ENCODE peak calls at places on chromosomes 12 and 14, in seven cellular contexts. One of them, this sample, is unnamed.

GRCh38 chr14:52902971-52903385 is 47.9 kb downstream of the FERMT2 start:
- DNase-seq in neuronal stem cell: no peak
- DNase-seq in H1: no peak
- DNase-seq in mesendoderm: peak; percentile 45
- DNase-seq in IMR-90: peak; percentile 57
- DNase-seq in mesenchymal stem cell: peak; percentile 69
- DNase-seq in H9: no peak
- DNase-seq in this sample: peak; percentile 33

GRCh38 chr12:39365364-39366001 is 77.4 kb downstream of the KIF21A start:
- DNase-seq in IMR-90: no peak
- DNase-seq in neuronal stem cell: no peak
- DNase-seq in H1: no peak
- DNase-seq in mesenchymal stem cell: no peak
- DNase-seq in H9: no peak
- DNase-seq in mesendoderm: no peak
- DNase-seq in this sample: no peak

GRCh38 chr14:105880616-105881015 is 354.2 kb downstream of the TMEM121 start:
- DNase-seq in H9: no peak
- DNase-seq in mesenchymal stem cell: no peak
- DNase-seq in mesendoderm: no peak
- DNase-seq in IMR-90: no peak
- DNase-seq in H1: no peak
- DNase-seq in neuronal stem cell: no peak
- DNase-seq in this sample: no peak

GRCh38 chr12:55830601-55831406 is 1.4 kb upstream of the DNAJC14 start:
- DNase-seq in mesendoderm: peak; percentile 74
- DNase-seq in neuronal stem cell: peak; percentile 82
- DNase-seq in IMR-90: peak; percentile 56
- DNase-seq in H9: peak; percentile 81
- DNase-seq in H1: no peak
- DNase-seq in mesenchymal stem cell: peak; percentile 77
- DNase-seq in this sample: no peak

GRCh38 chr12:63911336-63911735 is 66.8 kb downstream of the SRGAP1 start:
- DNase-seq in H1: no peak
- DNase-seq in mesenchymal stem cell: no peak
- DNase-seq in mesendoderm: peak; percentile 12
- DNase-seq in neuronal stem cell: no peak
- DNase-seq in H9: no peak
- DNase-seq in IMR-90: no peak
- DNase-seq in this sample: no peak

GRCh38 chr12:121392325-121392716 is 7.6 kb upstream of the RNF34 start:
- DNase-seq in neuronal stem cell: no peak
- DNase-seq in H1: no peak
- DNase-seq in mesendoderm: no peak
- DNase-seq in mesenchymal stem cell: no peak
- DNase-seq in IMR-90: no peak
- DNase-seq in H9: no peak
- DNase-seq in this sample: no peak

GRCh38 chr12:130198026-130198662 is 35.9 kb downstream of the FZD10 start:
- DNase-seq in mesenchymal stem cell: no peak
- DNase-seq in H9: no peak
- DNase-seq in IMR-90: no peak
- DNase-seq in mesendoderm: no peak
- DNase-seq in neuronal stem cell: no peak
- DNase-seq in H1: no peak
- DNase-seq in this sample: no peak

GRCh38 chr14:59754256-59754655 is 116.3 kb downstream of the RTN1 start:
- DNase-seq in H1: no peak
- DNase-seq in H9: no peak
- DNase-seq in mesenchymal stem cell: no peak
- DNase-seq in neuronal stem cell: no peak
- DNase-seq in mesendoderm: peak; percentile 22
- DNase-seq in IMR-90: peak; percentile 1
- DNase-seq in this sample: no peak

GRCh38 chr14:72383869-72384268 is 451.6 kb downstream of the RGS6 start:
- DNase-seq in neuronal stem cell: no peak
- DNase-seq in mesendoderm: no peak
- DNase-seq in H9: no peak
- DNase-seq in mesenchymal stem cell: no peak
- DNase-seq in H1: no peak
- DNase-seq in IMR-90: no peak
- DNase-seq in this sample: no peak

GRCh38 chr12:68641138-68641537 is 30.4 kb downstream of the RAP1B start:
- DNase-seq in H1: no peak
- DNase-seq in mesendoderm: no peak
- DNase-seq in H9: no peak
- DNase-seq in neuronal stem cell: no peak
- DNase-seq in IMR-90: no peak
- DNase-seq in mesenchymal stem cell: no peak
- DNase-seq in this sample: no peak

GRCh38 chr12:109879332-109880048 is 851 bp downstream of the GLTP start:
- DNase-seq in mesendoderm: peak; percentile 37
- DNase-seq in IMR-90: no peak
- DNase-seq in H9: no peak
- DNase-seq in neuronal stem cell: no peak
- DNase-seq in H1: no peak
- DNase-seq in mesenchymal stem cell: peak; percentile 48
- DNase-seq in this sample: peak; percentile 30

GRCh38 chr12:101172316-101172715 is 37.7 kb downstream of the SLC5A8 start:
- DNase-seq in mesenchymal stem cell: no peak
- DNase-seq in IMR-90: peak; percentile 10
- DNase-seq in mesendoderm: peak; percentile 93
- DNase-seq in neuronal stem cell: peak; percentile 4
- DNase-seq in H9: peak; percentile 86
- DNase-seq in H1: peak; percentile 47
- DNase-seq in this sample: peak; percentile 41

GRCh38 chr14:61335876-61336275 is 14.5 kb downstream of the PRKCH start:
- DNase-seq in H9: no peak
- DNase-seq in mesendoderm: no peak
- DNase-seq in neuronal stem cell: no peak
- DNase-seq in mesenchymal stem cell: no peak
- DNase-seq in H1: no peak
- DNase-seq in IMR-90: no peak
- DNase-seq in this sample: no peak

GRCh38 chr12:49367381-49368239 is at the start of gene SPATS2:
- DNase-seq in mesenchymal stem cell: peak; percentile 67
- DNase-seq in neuronal stem cell: no peak
- DNase-seq in H1: no peak
- DNase-seq in mesendoderm: peak; percentile 98
- DNase-seq in IMR-90: no peak
- DNase-seq in H9: peak; percentile 99
- DNase-seq in this sample: no peak

GRCh38 chr12:112868459-112869041 is 38.2 kb upstream of the OAS1 start:
- DNase-seq in H9: peak; percentile 66
- DNase-seq in mesendoderm: peak; percentile 63
- DNase-seq in neuronal stem cell: peak; percentile 15
- DNase-seq in H1: no peak
- DNase-seq in IMR-90: no peak
- DNase-seq in mesenchymal stem cell: no peak
- DNase-seq in this sample: peak; percentile 57
- H3K23ac ChIP-seq in H9: no peak overlapping the region
- H3K23ac ChIP-seq in mesendoderm: no peak overlapping the region
- H3K23ac ChIP-seq in neuronal stem cell: no peak overlapping the region
- H3K23ac ChIP-seq in H1: no peak overlapping the region
- H3K23ac ChIP-seq in IMR-90: no peak overlapping the region
- H3K23ac ChIP-seq in mesenchymal stem cell: no peak overlapping the region
- H3K23ac ChIP-seq in this sample: no peak overlapping the region

DNA sequence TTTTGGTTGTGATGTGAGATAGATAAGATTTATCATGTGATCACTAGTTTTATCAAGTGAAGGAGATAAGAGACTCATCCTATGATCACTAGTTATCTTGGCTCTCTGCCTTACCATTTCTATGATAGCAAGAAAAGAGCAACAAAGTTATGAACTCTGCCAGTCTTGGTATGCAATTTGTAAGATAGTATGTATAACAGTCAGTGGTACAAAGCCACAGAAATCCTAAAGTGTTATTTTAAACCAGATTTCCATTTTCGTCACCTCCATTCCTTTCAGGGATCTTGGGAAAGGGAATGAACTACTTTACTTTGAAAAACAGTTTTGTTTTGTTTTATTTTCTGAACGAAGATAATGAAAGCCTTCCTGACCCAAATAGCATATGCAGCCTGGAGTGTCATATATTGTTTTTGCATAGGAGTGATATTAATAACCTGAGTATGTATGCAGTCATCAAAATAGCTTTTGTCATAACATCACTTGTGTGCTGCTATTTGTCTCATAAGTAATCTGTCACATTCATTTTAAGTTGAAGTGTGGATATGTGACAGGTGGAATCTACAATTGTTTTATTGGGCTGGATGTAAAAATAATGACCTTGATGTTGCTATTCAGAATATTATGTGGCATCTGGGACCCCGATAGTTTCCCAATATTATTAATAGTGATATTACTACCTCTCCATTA is 35.0 kb downstream of the FLRT2 start:
- DNase-seq in mesendoderm: no peak
- DNase-seq in neuronal stem cell: no peak
- DNase-seq in H1: no peak
- DNase-seq in H9: no peak
- DNase-seq in IMR-90: peak; percentile 41
- DNase-seq in mesenchymal stem cell: no peak
- DNase-seq in this sample: no peak
- H3K27ac ChIP-seq in mesendoderm: no peak overlapping the region
- H3K27ac ChIP-seq in neuronal stem cell: no peak overlapping the region
- H3K27ac ChIP-seq in H1: no peak overlapping the region
- H3K27ac ChIP-seq in H9: no peak overlapping the region
- H3K27ac ChIP-seq in IMR-90: no peak overlapping the region
- H3K27ac ChIP-seq in mesenchymal stem cell: no peak overlapping the region
- H3K27ac ChIP-seq in this sample: no peak overlapping the region

DNA sequence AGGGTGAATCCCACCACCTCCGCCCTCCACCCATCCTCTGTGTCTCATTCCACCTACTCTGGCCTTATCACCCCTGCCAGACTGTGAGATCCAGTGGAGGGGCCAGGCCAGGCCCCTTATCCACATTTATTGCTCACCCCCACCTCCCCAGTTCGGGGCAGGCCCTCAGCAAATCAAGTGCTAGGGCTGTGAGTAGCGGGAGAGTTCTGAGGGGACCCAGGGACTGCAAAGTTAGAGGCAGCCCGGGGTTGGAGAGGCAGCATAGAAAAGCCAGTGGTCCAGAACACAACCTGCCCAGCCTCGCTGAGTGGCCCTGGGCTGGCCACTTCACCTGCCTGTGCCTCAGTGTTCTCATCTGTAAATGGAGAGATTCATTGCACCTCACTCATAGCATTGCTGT is 27.2 kb upstream of the ACTN1 start:
- DNase-seq in mesenchymal stem cell: no peak
- DNase-seq in H9: no peak
- DNase-seq in neuronal stem cell: no peak
- DNase-seq in mesendoderm: no peak
- DNase-seq in H1: no peak
- DNase-seq in IMR-90: no peak
- DNase-seq in this sample: no peak
- H3K4ac ChIP-seq in mesenchymal stem cell: no peak overlapping the region
- H3K4ac ChIP-seq in H9: no peak overlapping the region
- H3K4ac ChIP-seq in neuronal stem cell: no peak overlapping the region
- H3K4ac ChIP-seq in mesendoderm: no peak overlapping the region
- H3K4ac ChIP-seq in H1: no peak overlapping the region
- H3K4ac ChIP-seq in IMR-90: peak overlapping the region; percentile 85
- H3K4ac ChIP-seq in this sample: no peak overlapping the region

GRCh38 chr12:104748790-104749189 is 209.3 kb downstream of the SLC41A2 start:
- DNase-seq in H9: peak; percentile 12
- DNase-seq in mesenchymal stem cell: peak; percentile 73
- DNase-seq in mesendoderm: no peak
- DNase-seq in H1: no peak
- DNase-seq in IMR-90: peak; percentile 60
- DNase-seq in neuronal stem cell: no peak
- DNase-seq in this sample: peak; percentile 71

GRCh38 chr12:104751024-104751570 is 207.0 kb downstream of the SLC41A2 start:
- DNase-seq in IMR-90: no peak
- DNase-seq in H1: no peak
- DNase-seq in H9: peak; percentile 27
- DNase-seq in mesendoderm: no peak
- DNase-seq in mesenchymal stem cell: no peak
- DNase-seq in neuronal stem cell: no peak
- DNase-seq in this sample: no peak

GRCh38 chr12:104751594-104751993 is 206.5 kb downstream of the SLC41A2 start:
- DNase-seq in mesenchymal stem cell: no peak
- DNase-seq in H9: peak; percentile 5
- DNase-seq in mesendoderm: no peak
- DNase-seq in neuronal stem cell: no peak
- DNase-seq in H1: no peak
- DNase-seq in IMR-90: no peak
- DNase-seq in this sample: no peak

GRCh38 chr12:104749555-104749954 is 208.5 kb downstream of the SLC41A2 start:
- DNase-seq in mesendoderm: no peak
- DNase-seq in mesenchymal stem cell: peak; percentile 14
- DNase-seq in neuronal stem cell: no peak
- DNase-seq in H1: no peak
- DNase-seq in H9: peak; percentile 17
- DNase-seq in IMR-90: no peak
- DNase-seq in this sample: peak; percentile 45

DNA sequence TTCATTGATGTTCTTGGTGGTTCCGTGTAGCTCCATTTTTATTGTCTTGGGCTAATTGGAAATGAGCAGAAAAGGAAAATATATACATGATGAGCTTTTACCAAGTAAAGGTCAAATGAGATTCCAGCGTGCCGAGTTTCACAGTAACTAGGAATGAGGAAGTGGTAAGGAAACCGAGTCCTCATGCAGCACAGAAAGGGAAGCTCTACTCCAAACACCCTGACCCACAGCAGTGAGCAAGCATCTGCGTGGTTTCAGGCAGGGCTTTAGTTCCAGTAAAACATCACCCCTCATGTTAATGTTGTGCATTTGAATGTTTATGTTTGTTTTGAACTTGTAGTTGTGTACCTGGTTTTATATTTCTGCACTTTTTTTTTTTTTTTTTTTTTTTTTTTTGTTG is 208.0 kb downstream of the SLC41A2 start:
- DNase-seq in H1: no peak
- DNase-seq in mesenchymal stem cell: peak; percentile 87
- DNase-seq in H9: peak; percentile 8
- DNase-seq in IMR-90: peak; percentile 75
- DNase-seq in neuronal stem cell: no peak
- DNase-seq in mesendoderm: no peak
- DNase-seq in this sample: peak; percentile 73
- H3K23ac ChIP-seq in H1: no peak overlapping the region
- H3K23ac ChIP-seq in mesenchymal stem cell: no peak overlapping the region
- H3K23ac ChIP-seq in H9: no peak overlapping the region
- H3K23ac ChIP-seq in IMR-90: no peak overlapping the region
- H3K23ac ChIP-seq in neuronal stem cell: no peak overlapping the region
- H3K23ac ChIP-seq in mesendoderm: no peak overlapping the region
- H3K23ac ChIP-seq in this sample: no peak overlapping the region

DNA sequence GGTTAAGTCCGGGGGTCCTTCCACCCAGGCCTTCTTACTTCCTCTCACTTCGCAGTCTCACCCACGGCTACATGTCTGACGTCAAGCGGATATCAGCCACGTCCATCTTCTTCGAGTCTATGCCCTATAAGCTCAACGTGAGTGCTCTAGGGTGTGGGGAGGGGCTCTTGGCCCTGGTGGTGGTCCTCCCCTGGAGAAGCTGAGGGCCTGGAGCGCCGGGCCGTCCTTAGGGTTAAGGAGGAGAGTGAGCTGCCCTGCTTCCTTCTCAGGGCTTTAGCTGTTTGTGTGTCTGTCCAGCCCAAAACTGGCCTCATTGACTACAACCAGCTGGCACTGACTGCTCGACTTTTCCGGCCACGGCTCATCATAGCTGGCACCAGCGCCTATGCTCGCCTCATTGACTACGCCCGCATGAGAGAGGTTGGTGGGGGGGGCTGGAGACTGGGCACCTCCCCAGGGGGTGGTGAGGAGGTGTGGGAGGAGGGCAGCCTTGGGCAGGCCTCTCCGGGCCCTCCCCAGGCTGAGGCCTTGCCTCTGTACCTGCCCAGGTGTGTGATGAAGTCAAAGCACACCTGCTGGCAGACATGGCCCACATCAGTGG is 2.7 kb downstream of the SHMT2 start:
- DNase-seq in mesendoderm: no peak
- DNase-seq in mesenchymal stem cell: no peak
- DNase-seq in H1: no peak
- DNase-seq in H9: no peak
- DNase-seq in IMR-90: no peak
- DNase-seq in neuronal stem cell: no peak
- DNase-seq in this sample: no peak
- H3K27ac ChIP-seq in mesendoderm: no peak overlapping the region
- H3K27ac ChIP-seq in mesenchymal stem cell: no peak overlapping the region
- H3K27ac ChIP-seq in H1: no peak overlapping the region
- H3K27ac ChIP-seq in H9: no peak overlapping the region
- H3K27ac ChIP-seq in IMR-90: no peak overlapping the region
- H3K27ac ChIP-seq in neuronal stem cell: no peak overlapping the region
- H3K27ac ChIP-seq in this sample: no peak overlapping the region

This sample was measured in trophoblast cell.